ENCODE peak calls at places on chromosomes 6 and 20, in four cellular contexts. W, R, S and V are unnamed samples.

GRCh38 chr6:31559958-31560696 is 12.0 kb upstream of the LTA start:
- DNase-seq in W (no peak), R (peak), S (peak), V (no peak)

GRCh38 chr20:32575805-32576204 is 9.3 kb downstream of the NOL4L start:
- DNase-seq in R (no peak), W (no peak), S (no peak), V (no peak)

GRCh38 chr20:41524980-41525613 is 93.1 kb downstream of the CHD6 start:
- DNase-seq in R (no peak), W (no peak), S (no peak), V (no peak)

GRCh38 chr6:96721227-96721626 is 116.0 kb downstream of the GPR63 start:
- DNase-seq in S (no peak), R (no peak), W (no peak), V (no peak)

GRCh38 chr6:127554435-127555006 is 22.5 kb upstream of the C6orf58 start:
- DNase-seq in R (no peak), W (no peak), S (no peak), V (no peak)

GRCh38 chr20:61982951-61983315 is 82.7 kb downstream of the TAF4 start:
- DNase-seq in S (no peak), R (no peak), W (no peak), V (no peak)

GRCh38 chr20:13396826-13397225 is 175.8 kb downstream of the ISM1 start:
- DNase-seq in W (no peak), R (no peak), S (no peak), V (no peak)

GRCh38 chr6:166573456-166574216 is 12.8 kb downstream of the RAMACL start:
- DNase-seq in W (no peak), R (no peak), S (no peak), V (no peak)

GRCh38 chr6:52417675-52418111 is 2.4 kb upstream of the EFHC1 start:
- DNase-seq in S (no peak), W (no peak), R (no peak), V (no peak)

GRCh38 chr6:54541521-54541920 is 233.3 kb downstream of the TINAG start:
- DNase-seq in S (no peak), W (no peak), R (no peak), V (no peak)